ENCODE peak calls at places on chromosome 17, in four cellular contexts. O is ovary, F is astrocyte of the cerebellum, M is brain microvascular endothelial cell. J is an unnamed sample.

GRCh38 chr17:79592641-79593040 is 18.2 kb downstream of the RBFOX3 start:
- DNase-seq in O (no peak), F (no peak), M (no peak), J (no peak)

GRCh38 chr17:83125515-83126274 is 46.3 kb downstream of the METRNL start:
- DNase-seq in M (no peak), F (no peak), O (no peak), J (peak)

GRCh38 chr17:82022981-82023446 is at the start of gene LRRC45:
- DNase-seq in F (peak), M (peak), O (peak), J (peak)

GRCh38 chr17:61362396-61362795 is 37.2 kb upstream of the TBX2 start:
- DNase-seq in F (no peak), O (no peak), M (no peak), J (no peak)

GRCh38 chr17:17127730-17128291 is 78.3 kb downstream of the PLD6 start:
- DNase-seq in F (no peak), O (no peak), M (no peak), J (no peak)

GRCh38 chr17:61393550-61393903 is 6.1 kb upstream of the TBX2 start:
- DNase-seq in M (no peak), O (no peak), F (no peak), J (no peak)

GRCh38 chr17:30368896-30369720 is 9.6 kb upstream of the CPD start:
- DNase-seq in F (no peak), M (no peak), O (no peak), J (peak)

GRCh38 chr17:55601874-55602364 is 90.7 kb upstream of the SMIM36 start:
- DNase-seq in O (no peak), F (peak), M (peak), J (peak)

GRCh38 chr17:19978206-19978802 is 676 bp upstream of the AKAP10 start:
- DNase-seq in F (no peak), O (no peak), M (no peak), J (peak)

GRCh38 chr17:74362811-74363498 is 1.3 kb upstream of the BTBD17 start:
- DNase-seq in M (no peak), O (no peak), F (no peak), J (no peak)

GRCh38 chr17:29358421-29358820 is 31.7 kb upstream of the TAOK1 start:
- DNase-seq in F (no peak), M (no peak), O (no peak), J (no peak)

GRCh38 chr17:66724581-66725341 is 110.2 kb upstream of the CACNG5 start:
- DNase-seq in M (peak), F (peak), O (no peak), J (no peak)

GRCh38 chr17:62882284-62882683 is 74.2 kb upstream of the MARCHF10 start:
- DNase-seq in O (no peak), M (no peak), F (no peak), J (no peak)

GRCh38 chr17:15447928-15448579 is 19.4 kb downstream of the CDRT4 start:
- DNase-seq in F (no peak), M (no peak), O (no peak), J (no peak)

GRCh38 chr17:15442316-15443185 is 24.9 kb downstream of the CDRT4 start:
- DNase-seq in O (no peak), M (no peak), F (no peak), J (no peak)

GRCh38 chr17:15444805-15445204 is 22.6 kb downstream of the CDRT4 start:
- DNase-seq in F (no peak), M (no peak), O (no peak), J (peak)

GRCh38 chr17:15448580-15448956 is 18.9 kb downstream of the CDRT4 start:
- DNase-seq in M (no peak), F (no peak), O (no peak), J (no peak)

GRCh38 chr17:15446036-15446435 is 21.4 kb downstream of the CDRT4 start:
- DNase-seq in F (no peak), M (no peak), O (no peak), J (no peak)
- TF ChIP-seq CTCF in F (no peak), M (peak), O (no peak), J (no peak)

DNA sequence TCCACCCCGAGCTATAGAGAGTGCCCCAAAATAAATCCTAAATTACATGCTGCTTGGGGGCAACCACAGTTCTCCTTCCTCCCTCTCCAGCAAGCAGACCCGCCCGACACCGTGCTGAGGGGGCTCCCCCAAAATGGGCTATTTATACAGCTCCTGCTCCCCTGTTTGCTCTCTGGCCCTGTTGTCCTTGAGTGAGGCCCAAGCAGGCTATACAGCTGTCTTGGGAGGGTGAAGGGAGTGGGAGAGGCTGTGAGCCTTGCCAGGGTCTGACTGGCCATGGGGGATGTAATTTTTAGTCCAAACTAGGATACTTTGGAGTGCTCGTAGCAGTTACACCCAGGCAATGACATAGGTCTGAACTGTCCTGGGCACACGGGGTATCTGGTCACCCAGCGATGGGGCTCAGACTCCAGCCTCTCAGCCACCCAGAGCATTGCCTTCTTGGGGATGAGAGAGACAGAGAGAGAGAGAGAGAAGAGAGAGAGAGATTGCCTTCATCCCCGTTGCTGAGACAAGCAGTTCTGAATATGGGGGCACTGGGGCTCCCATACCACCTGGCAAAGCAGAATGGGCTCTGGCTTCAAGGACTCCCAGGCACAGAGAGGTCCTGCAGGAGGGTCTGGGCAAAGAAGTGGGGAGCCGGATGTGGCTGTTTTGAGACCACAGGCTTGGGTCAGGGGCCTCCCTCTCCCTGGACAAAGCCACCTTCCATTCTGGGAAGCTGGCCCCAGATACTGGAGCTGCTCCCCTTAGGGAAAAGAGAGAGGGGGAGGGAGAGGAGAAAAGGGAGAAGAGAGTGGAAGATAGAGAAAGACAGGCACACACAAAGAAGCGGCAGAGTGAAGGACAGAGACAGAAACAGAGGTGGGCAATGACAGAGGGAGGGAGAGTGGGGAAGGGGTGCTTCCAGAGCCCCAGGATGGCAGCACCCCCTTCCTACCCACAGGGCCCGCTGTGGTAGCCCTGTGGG is 10.7 kb upstream of the TMEM92 start:
- DNase-seq in O (peak), F (no peak), M (no peak), J (no peak)
- TF ChIP-seq CTCF in O (no peak), F (no peak), M (no peak), J (no peak)

DNA sequence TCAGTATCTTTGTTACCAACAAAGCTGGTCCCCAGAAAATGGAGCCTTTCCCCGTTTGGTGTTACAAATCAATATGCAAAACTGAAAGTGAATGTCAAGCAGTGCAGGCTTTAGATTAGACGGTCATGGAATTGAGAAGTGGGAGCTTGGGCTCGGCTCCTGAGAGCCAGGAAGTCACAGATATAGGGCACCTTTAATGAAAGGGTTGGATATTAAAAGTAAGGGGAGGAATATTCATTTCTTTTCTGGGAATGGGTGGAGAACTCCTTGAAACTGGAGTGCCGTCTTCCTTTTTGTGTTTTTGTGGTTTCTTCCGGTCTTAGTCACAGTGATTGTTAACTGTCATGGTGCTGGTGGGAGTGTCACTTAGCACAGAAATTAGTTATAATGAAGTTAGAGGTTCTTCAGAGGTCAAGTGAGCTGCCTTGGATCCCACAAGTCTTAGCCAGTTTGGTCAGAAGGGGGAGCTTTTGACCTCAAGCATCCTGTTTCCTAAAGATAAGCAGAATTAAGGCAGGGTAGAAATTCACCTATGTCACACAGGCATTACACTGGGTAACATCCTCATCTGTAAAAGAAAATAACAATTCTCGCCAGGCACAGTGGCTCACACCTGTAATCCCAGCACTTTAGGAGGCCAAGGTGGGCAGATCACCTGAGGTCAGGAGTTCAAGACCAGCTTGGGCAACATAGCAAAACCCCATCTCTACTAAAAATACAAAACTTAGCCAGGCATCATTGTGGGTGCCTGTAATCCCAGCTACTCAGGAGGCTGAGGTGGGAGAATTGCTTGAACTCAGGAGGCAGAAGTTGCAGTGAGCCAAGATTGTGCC is 9.6 kb upstream of the EIF1 start:
- DNase-seq in F (no peak), O (no peak), M (no peak), J (peak)
- TF ChIP-seq CTCF in F (no peak), O (no peak), M (peak), J (no peak)

DNA sequence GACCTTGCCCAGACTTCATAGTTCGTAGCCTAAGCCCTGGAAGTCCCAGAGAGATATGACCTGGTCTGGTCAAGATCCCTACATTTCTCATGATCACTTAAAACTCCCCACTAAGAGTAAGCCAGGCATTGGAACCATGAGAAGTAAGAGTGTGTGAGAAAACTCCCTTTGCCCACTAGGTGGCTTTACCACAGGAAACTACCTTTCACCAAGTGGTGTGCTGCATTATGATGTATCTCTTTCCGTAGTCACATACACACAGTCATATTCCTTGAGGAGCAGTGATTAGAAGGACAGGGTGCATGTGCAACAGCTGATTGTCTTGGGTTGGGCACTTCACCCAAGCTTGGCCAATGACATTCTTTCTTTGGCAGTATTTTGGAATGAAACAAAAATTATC is 639.3 kb downstream of the KCNJ2 start:
- DNase-seq in F (no peak), O (no peak), M (no peak), J (no peak)
- TF ChIP-seq CTCF in F (peak), O (no peak), M (peak), J (no peak)

GRCh38 chr17:76353599-76354316 is at the start of gene PRPSAP1:
- DNase-seq in M (peak), F (peak), O (peak), J (peak)
- TF ChIP-seq CTCF in M (peak), F (peak), O (peak), J (peak)

J was measured in activated CD8-positive, alpha-beta T cell treated with anti-CD3 and anti-CD28 coated beads for 36 hours.